ENCODE peak calls at places on chromosomes 13 and 19, in eight cellular contexts. One of them, this sample, is unnamed.

GRCh38 chr19:42942187-42942789 is 5.3 kb upstream of the PSG7 start:
- DNase-seq in left lung: no peak
- DNase-seq in Peyer's patch: no peak
- DNase-seq in HCT116: peak; percentile 22
- DNase-seq in WERI-Rb-1: peak; percentile 38
- DNase-seq in lung: no peak
- DNase-seq in heart left ventricle: no peak
- DNase-seq in Panc1: no peak
- DNase-seq in this sample: no peak

GRCh38 chr19:4534836-4535658 is at the start of gene PLIN5:
- DNase-seq in Peyer's patch: peak; percentile 70
- DNase-seq in HCT116: peak; percentile 65
- DNase-seq in WERI-Rb-1: peak; percentile 97
- DNase-seq in Panc1: no peak
- DNase-seq in lung: peak; percentile 88
- DNase-seq in heart left ventricle: peak; percentile 79
- DNase-seq in left lung: peak; percentile 91
- DNase-seq in this sample: peak; percentile 84

GRCh38 chr19:18510216-18510615 is 11.7 kb downstream of the ELL start:
- DNase-seq in left lung: no peak
- DNase-seq in Peyer's patch: no peak
- DNase-seq in lung: no peak
- DNase-seq in Panc1: no peak
- DNase-seq in HCT116: no peak
- DNase-seq in heart left ventricle: no peak
- DNase-seq in WERI-Rb-1: no peak
- DNase-seq in this sample: peak; percentile 30

GRCh38 chr19:13302521-13303270 is 152.5 kb downstream of the IER2 start:
- DNase-seq in HCT116: no peak
- DNase-seq in left lung: no peak
- DNase-seq in lung: no peak
- DNase-seq in heart left ventricle: no peak
- DNase-seq in Peyer's patch: no peak
- DNase-seq in Panc1: no peak
- DNase-seq in WERI-Rb-1: no peak
- DNase-seq in this sample: no peak

GRCh38 chr13:76830805-76831204 is 55.4 kb downstream of the KCTD12 start:
- DNase-seq in HCT116: no peak
- DNase-seq in left lung: no peak
- DNase-seq in WERI-Rb-1: no peak
- DNase-seq in lung: no peak
- DNase-seq in heart left ventricle: no peak
- DNase-seq in Panc1: no peak
- DNase-seq in Peyer's patch: no peak
- DNase-seq in this sample: no peak

GRCh38 chr19:17829855-17830566 is 8.7 kb upstream of the INSL3 start:
- DNase-seq in Peyer's patch: peak; percentile 68
- DNase-seq in heart left ventricle: no peak
- DNase-seq in Panc1: peak; percentile 46
- DNase-seq in HCT116: peak; percentile 72
- DNase-seq in left lung: no peak
- DNase-seq in WERI-Rb-1: peak; percentile 83
- DNase-seq in lung: no peak
- DNase-seq in this sample: no peak

GRCh38 chr19:19074172-19074905 is 10.5 kb downstream of the SLC25A42 start:
- DNase-seq in lung: no peak
- DNase-seq in Panc1: no peak
- DNase-seq in heart left ventricle: no peak
- DNase-seq in Peyer's patch: no peak
- DNase-seq in WERI-Rb-1: no peak
- DNase-seq in HCT116: no peak
- DNase-seq in left lung: no peak
- DNase-seq in this sample: no peak

GRCh38 chr13:31756346-31756745 is 17.0 kb downstream of the RXFP2 start:
- DNase-seq in Panc1: no peak
- DNase-seq in heart left ventricle: no peak
- DNase-seq in left lung: no peak
- DNase-seq in lung: no peak
- DNase-seq in Peyer's patch: no peak
- DNase-seq in WERI-Rb-1: no peak
- DNase-seq in HCT116: no peak
- DNase-seq in this sample: no peak

GRCh38 chr19:45152504-45153338 is 8.1 kb downstream of the NKPD1 start:
- DNase-seq in HCT116: no peak
- DNase-seq in lung: no peak
- DNase-seq in Peyer's patch: peak; percentile 63
- DNase-seq in left lung: no peak
- DNase-seq in WERI-Rb-1: no peak
- DNase-seq in heart left ventricle: peak; percentile 51
- DNase-seq in Panc1: no peak
- DNase-seq in this sample: peak; percentile 67

GRCh38 chr13:91123456-91124127 is 223.9 kb upstream of the MIR17HG start:
- DNase-seq in WERI-Rb-1: no peak
- DNase-seq in left lung: no peak
- DNase-seq in HCT116: no peak
- DNase-seq in Peyer's patch: no peak
- DNase-seq in lung: no peak
- DNase-seq in Panc1: no peak
- DNase-seq in heart left ventricle: no peak
- DNase-seq in this sample: no peak

GRCh38 chr13:101204270-101205011 is 211.9 kb downstream of the NALCN start:
- DNase-seq in left lung: no peak
- DNase-seq in Peyer's patch: no peak
- DNase-seq in Panc1: no peak
- DNase-seq in heart left ventricle: no peak
- DNase-seq in lung: no peak
- DNase-seq in HCT116: no peak
- DNase-seq in WERI-Rb-1: no peak
- DNase-seq in this sample: no peak

GRCh38 chr19:52322429-52322828 is 13.6 kb upstream of the ZNF610 start:
- DNase-seq in lung: no peak
- DNase-seq in left lung: no peak
- DNase-seq in Peyer's patch: no peak
- DNase-seq in WERI-Rb-1: no peak
- DNase-seq in Panc1: no peak
- DNase-seq in HCT116: no peak
- DNase-seq in heart left ventricle: no peak
- DNase-seq in this sample: no peak
- H3K9me3 ChIP-seq in lung: peaks cover 67% of the 10 kb centered on the region
- H3K9me3 ChIP-seq in left lung: peaks cover 38% of the 10 kb centered on the region
- H3K9me3 ChIP-seq in Peyer's patch: peaks cover 81% of the 10 kb centered on the region
- H3K9me3 ChIP-seq in WERI-Rb-1: peaks cover 51% of the 10 kb centered on the region
- H3K9me3 ChIP-seq in Panc1: peaks cover 51% of the 10 kb centered on the region
- H3K9me3 ChIP-seq in HCT116: peaks cover 47% of the 10 kb centered on the region
- H3K9me3 ChIP-seq in heart left ventricle: peaks cover 100% of the 10 kb centered on the region
- H3K9me3 ChIP-seq in this sample: peaks cover 98% of the 10 kb centered on the region

GRCh38 chr13:22758245-22758644 is 422.5 kb upstream of the SGCG start:
- DNase-seq in HCT116: no peak
- DNase-seq in Peyer's patch: no peak
- DNase-seq in heart left ventricle: no peak
- DNase-seq in left lung: no peak
- DNase-seq in WERI-Rb-1: no peak
- DNase-seq in Panc1: no peak
- DNase-seq in lung: no peak
- DNase-seq in this sample: no peak

GRCh38 chr13:22761709-22762108 is 419.1 kb upstream of the SGCG start:
- DNase-seq in Peyer's patch: no peak
- DNase-seq in WERI-Rb-1: no peak
- DNase-seq in lung: no peak
- DNase-seq in HCT116: no peak
- DNase-seq in Panc1: no peak
- DNase-seq in left lung: no peak
- DNase-seq in heart left ventricle: no peak
- DNase-seq in this sample: no peak

GRCh38 chr13:22757530-22758120 is 423.2 kb upstream of the SGCG start:
- DNase-seq in HCT116: no peak
- DNase-seq in lung: no peak
- DNase-seq in left lung: no peak
- DNase-seq in heart left ventricle: no peak
- DNase-seq in Panc1: no peak
- DNase-seq in WERI-Rb-1: no peak
- DNase-seq in Peyer's patch: no peak
- DNase-seq in this sample: no peak
- TF ChIP-seq CTCF in HCT116: peak; percentile 32
- TF ChIP-seq CTCF in lung: peak; percentile 2
- TF ChIP-seq CTCF in left lung: peak; percentile 41
- TF ChIP-seq CTCF in heart left ventricle: peak; percentile 41
- TF ChIP-seq CTCF in Panc1: peak; percentile 22
- TF ChIP-seq CTCF in WERI-Rb-1: no peak
- TF ChIP-seq CTCF in Peyer's patch: peak; percentile 30
- TF ChIP-seq CTCF in this sample: no peak

GRCh38 chr19:8611391-8611883 is 922 bp upstream of the ADAMTS10 start:
- DNase-seq in lung: no peak
- DNase-seq in HCT116: no peak
- DNase-seq in heart left ventricle: no peak
- DNase-seq in left lung: peak; percentile 71
- DNase-seq in WERI-Rb-1: no peak
- DNase-seq in Peyer's patch: no peak
- DNase-seq in Panc1: no peak
- DNase-seq in this sample: peak; percentile 69

GRCh38 chr19:8611890-8612806 is 1.6 kb upstream of the ADAMTS10 start:
- DNase-seq in heart left ventricle: peak; percentile 52
- DNase-seq in WERI-Rb-1: no peak
- DNase-seq in left lung: no peak
- DNase-seq in lung: no peak
- DNase-seq in Peyer's patch: no peak
- DNase-seq in Panc1: no peak
- DNase-seq in HCT116: no peak
- DNase-seq in this sample: peak; percentile 85

GRCh38 chr19:8609210-8610040 is 1.1 kb downstream of the ADAMTS10 start:
- DNase-seq in lung: no peak
- DNase-seq in Panc1: no peak
- DNase-seq in left lung: peak; percentile 82
- DNase-seq in HCT116: peak; percentile 15
- DNase-seq in Peyer's patch: no peak
- DNase-seq in heart left ventricle: peak; percentile 63
- DNase-seq in WERI-Rb-1: peak; percentile 35
- DNase-seq in this sample: peak; percentile 73

GRCh38 chr19:8610041-8610927 is at the start of gene ADAMTS10:
- DNase-seq in Panc1: no peak
- DNase-seq in left lung: peak; percentile 72
- DNase-seq in Peyer's patch: no peak
- DNase-seq in WERI-Rb-1: peak; percentile 30
- DNase-seq in heart left ventricle: peak; percentile 58
- DNase-seq in HCT116: no peak
- DNase-seq in lung: no peak
- DNase-seq in this sample: no peak

GRCh38 chr19:8610928-8611284 is 391 bp upstream of the ADAMTS10 start:
- DNase-seq in left lung: no peak
- DNase-seq in lung: no peak
- DNase-seq in HCT116: no peak
- DNase-seq in WERI-Rb-1: no peak
- DNase-seq in heart left ventricle: no peak
- DNase-seq in Panc1: no peak
- DNase-seq in Peyer's patch: no peak
- DNase-seq in this sample: no peak
- H3K4me3 ChIP-seq in left lung: peak overlapping the region; percentile 47
- H3K4me3 ChIP-seq in lung: no peak overlapping the region
- H3K4me3 ChIP-seq in HCT116: peak overlapping the region; percentile 79
- H3K4me3 ChIP-seq in WERI-Rb-1: peak overlapping the region; percentile 58
- H3K4me3 ChIP-seq in heart left ventricle: peak overlapping the region; percentile 54
- H3K4me3 ChIP-seq in Panc1: peak overlapping the region; percentile 42
- H3K4me3 ChIP-seq in Peyer's patch: peak overlapping the region; percentile 53
- H3K4me3 ChIP-seq in this sample: peak overlapping the region; percentile 66

DNA sequence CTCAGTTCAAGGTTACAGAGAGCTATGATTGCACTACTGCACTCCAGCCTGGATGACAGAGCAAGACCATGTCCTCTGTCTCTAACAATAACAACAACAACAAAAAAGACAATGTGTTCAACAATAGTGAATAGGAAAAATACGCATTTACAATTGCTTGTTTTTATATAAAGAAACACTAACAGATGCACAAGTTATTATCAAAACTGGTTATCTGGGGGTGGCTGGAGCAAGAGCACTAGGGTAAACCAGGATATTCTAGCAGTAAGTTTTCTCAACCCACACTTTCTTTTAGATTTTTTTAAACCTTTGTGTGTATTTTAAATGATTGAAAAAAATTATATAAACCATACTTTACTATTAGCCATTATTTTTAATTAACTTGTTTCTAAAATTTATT is 33.1 kb downstream of the ZNF44 start:
- DNase-seq in Peyer's patch: no peak
- DNase-seq in Panc1: no peak
- DNase-seq in lung: no peak
- DNase-seq in HCT116: no peak
- DNase-seq in WERI-Rb-1: no peak
- DNase-seq in heart left ventricle: no peak
- DNase-seq in left lung: no peak
- DNase-seq in this sample: no peak
- H3K9me3 ChIP-seq in Peyer's patch: peaks cover 9% of the 10 kb centered on the region
- H3K9me3 ChIP-seq in Panc1: no peaks in the 10 kb centered on the region
- H3K9me3 ChIP-seq in lung: no peaks in the 10 kb centered on the region
- H3K9me3 ChIP-seq in HCT116: peaks cover 4% of the 10 kb centered on the region
- H3K9me3 ChIP-seq in WERI-Rb-1: no peaks in the 10 kb centered on the region
- H3K9me3 ChIP-seq in heart left ventricle: peaks cover 56% of the 10 kb centered on the region
- H3K9me3 ChIP-seq in left lung: no peaks in the 10 kb centered on the region
- H3K9me3 ChIP-seq in this sample: peaks cover 51% of the 10 kb centered on the region

GRCh38 chr13:112911285-112911701 is 57.7 kb upstream of the MCF2L start:
- DNase-seq in HCT116: no peak
- DNase-seq in Peyer's patch: no peak
- DNase-seq in WERI-Rb-1: no peak
- DNase-seq in heart left ventricle: no peak
- DNase-seq in left lung: peak; percentile 77
- DNase-seq in Panc1: no peak
- DNase-seq in lung: no peak
- DNase-seq in this sample: no peak

GRCh38 chr13:112910616-112911280 is 58.3 kb upstream of the MCF2L start:
- DNase-seq in WERI-Rb-1: no peak
- DNase-seq in left lung: peak; percentile 43
- DNase-seq in Panc1: no peak
- DNase-seq in HCT116: no peak
- DNase-seq in heart left ventricle: no peak
- DNase-seq in Peyer's patch: no peak
- DNase-seq in lung: no peak
- DNase-seq in this sample: no peak

GRCh38 chr13:112908342-112908741 is 60.7 kb upstream of the MCF2L start:
- DNase-seq in left lung: no peak
- DNase-seq in WERI-Rb-1: no peak
- DNase-seq in lung: no peak
- DNase-seq in HCT116: no peak
- DNase-seq in heart left ventricle: no peak
- DNase-seq in Panc1: no peak
- DNase-seq in Peyer's patch: no peak
- DNase-seq in this sample: no peak

GRCh38 chr13:112911883-112912282 is 57.1 kb upstream of the MCF2L start:
- DNase-seq in heart left ventricle: no peak
- DNase-seq in WERI-Rb-1: no peak
- DNase-seq in HCT116: no peak
- DNase-seq in Peyer's patch: no peak
- DNase-seq in lung: no peak
- DNase-seq in Panc1: no peak
- DNase-seq in left lung: no peak
- DNase-seq in this sample: no peak

GRCh38 chr13:112910016-112910415 is 59.0 kb upstream of the MCF2L start:
- DNase-seq in WERI-Rb-1: no peak
- DNase-seq in Peyer's patch: no peak
- DNase-seq in HCT116: no peak
- DNase-seq in left lung: no peak
- DNase-seq in lung: no peak
- DNase-seq in heart left ventricle: no peak
- DNase-seq in Panc1: no peak
- DNase-seq in this sample: no peak
- TF ChIP-seq CTCF in WERI-Rb-1: no peak
- TF ChIP-seq CTCF in Peyer's patch: no peak
- TF ChIP-seq CTCF in HCT116: no peak
- TF ChIP-seq CTCF in left lung: no peak
- TF ChIP-seq CTCF in lung: no peak
- TF ChIP-seq CTCF in heart left ventricle: no peak
- TF ChIP-seq CTCF in Panc1: no peak
- TF ChIP-seq CTCF in this sample: no peak